ENCODE peak calls at places on chromosome X, in eight cellular contexts. One of them, this sample, is unnamed.

GRCh38 chrX:108312011-108312410 is 126.2 kb downstream of the COL4A6 start:
- DNase-seq in HCT116: no peak
- DNase-seq in K562: no peak
- DNase-seq in H1: no peak
- DNase-seq in GM23338: no peak
- DNase-seq in fibroblast of lung: no peak
- DNase-seq in hepatocyte: no peak
- DNase-seq in A549: no peak
- DNase-seq in this sample: no peak

GRCh38 chrX:150363561-150364346 is 637 bp downstream of the MAMLD1 start:
- DNase-seq in hepatocyte: peak
- DNase-seq in H1: peak
- DNase-seq in A549: peak
- DNase-seq in GM23338: peak
- DNase-seq in HCT116: no peak
- DNase-seq in K562: no peak
- DNase-seq in fibroblast of lung: peak
- DNase-seq in this sample: peak

GRCh38 chrX:46704767-46705386 is 54.0 kb downstream of the SLC9A7 start:
- DNase-seq in HCT116: no peak
- DNase-seq in GM23338: no peak
- DNase-seq in A549: no peak
- DNase-seq in H1: no peak
- DNase-seq in hepatocyte: no peak
- DNase-seq in fibroblast of lung: no peak
- DNase-seq in K562: no peak
- DNase-seq in this sample: no peak

GRCh38 chrX:118392726-118393125 is 46.8 kb downstream of the WDR44 start:
- DNase-seq in H1: no peak
- DNase-seq in hepatocyte: no peak
- DNase-seq in A549: no peak
- DNase-seq in K562: no peak
- DNase-seq in fibroblast of lung: peak
- DNase-seq in HCT116: no peak
- DNase-seq in GM23338: no peak
- DNase-seq in this sample: no peak

GRCh38 chrX:54602563-54602962 is 72.5 kb downstream of the GNL3L start:
- DNase-seq in fibroblast of lung: no peak
- DNase-seq in GM23338: peak
- DNase-seq in hepatocyte: no peak
- DNase-seq in K562: no peak
- DNase-seq in H1: no peak
- DNase-seq in HCT116: no peak
- DNase-seq in A549: no peak
- DNase-seq in this sample: no peak

GRCh38 chrX:81174286-81174685 is 27.4 kb downstream of the HMGN5 start:
- DNase-seq in HCT116: no peak
- DNase-seq in H1: no peak
- DNase-seq in A549: no peak
- DNase-seq in hepatocyte: peak
- DNase-seq in K562: no peak
- DNase-seq in fibroblast of lung: peak
- DNase-seq in GM23338: peak
- DNase-seq in this sample: no peak

GRCh38 chrX:17654116-17654515 is 83.2 kb upstream of the SCML1 start:
- DNase-seq in hepatocyte: no peak
- DNase-seq in A549: no peak
- DNase-seq in GM23338: no peak
- DNase-seq in HCT116: no peak
- DNase-seq in K562: no peak
- DNase-seq in fibroblast of lung: no peak
- DNase-seq in H1: no peak
- DNase-seq in this sample: no peak

GRCh38 chrX:121802881-121803412 is 755.5 kb downstream of the GLUD2 start:
- DNase-seq in K562: no peak
- DNase-seq in hepatocyte: no peak
- DNase-seq in HCT116: no peak
- DNase-seq in H1: no peak
- DNase-seq in A549: no peak
- DNase-seq in GM23338: peak
- DNase-seq in fibroblast of lung: no peak
- DNase-seq in this sample: peak

GRCh38 chrX:13763489-13763888 is 28.9 kb downstream of the OFD1 start:
- DNase-seq in hepatocyte: no peak
- DNase-seq in GM23338: peak
- DNase-seq in A549: no peak
- DNase-seq in HCT116: no peak
- DNase-seq in fibroblast of lung: peak
- DNase-seq in H1: no peak
- DNase-seq in K562: no peak
- DNase-seq in this sample: no peak

GRCh38 chrX:18889982-18890381 is 93.9 kb downstream of the PHKA2 start:
- DNase-seq in hepatocyte: no peak
- DNase-seq in HCT116: no peak
- DNase-seq in H1: no peak
- DNase-seq in K562: no peak
- DNase-seq in GM23338: no peak
- DNase-seq in A549: no peak
- DNase-seq in fibroblast of lung: no peak
- DNase-seq in this sample: peak

GRCh38 chrX:86047174-86047991 is at the start of gene CHM:
- DNase-seq in GM23338: peak
- DNase-seq in A549: peak
- DNase-seq in hepatocyte: peak
- DNase-seq in fibroblast of lung: peak
- DNase-seq in H1: peak
- DNase-seq in K562: peak
- DNase-seq in HCT116: peak
- DNase-seq in this sample: peak

GRCh38 chrX:84046403-84046984 is 141.5 kb downstream of the RPS6KA6 start:
- DNase-seq in A549: peak
- DNase-seq in hepatocyte: peak
- DNase-seq in H1: peak
- DNase-seq in K562: peak
- DNase-seq in fibroblast of lung: peak
- DNase-seq in GM23338: peak
- DNase-seq in HCT116: no peak
- DNase-seq in this sample: peak

GRCh38 chrX:110346681-110347080 is 12.0 kb upstream of the RTL9 start:
- DNase-seq in A549: no peak
- DNase-seq in hepatocyte: no peak
- DNase-seq in HCT116: no peak
- DNase-seq in fibroblast of lung: peak
- DNase-seq in H1: peak
- DNase-seq in K562: no peak
- DNase-seq in GM23338: peak
- DNase-seq in this sample: no peak

GRCh38 chrX:10173331-10173900 is 16.6 kb downstream of the CLCN4 start:
- DNase-seq in K562: peak
- DNase-seq in HCT116: no peak
- DNase-seq in GM23338: peak
- DNase-seq in fibroblast of lung: peak
- DNase-seq in hepatocyte: peak
- DNase-seq in H1: peak
- DNase-seq in A549: no peak
- DNase-seq in this sample: no peak

GRCh38 chrX:39839371-39839770 is 258.4 kb downstream of the BCOR start:
- DNase-seq in fibroblast of lung: no peak
- DNase-seq in HCT116: no peak
- DNase-seq in GM23338: no peak
- DNase-seq in hepatocyte: no peak
- DNase-seq in K562: peak
- DNase-seq in A549: no peak
- DNase-seq in H1: no peak
- DNase-seq in this sample: no peak

GRCh38 chrX:132025085-132025484 is 2.0 kb downstream of the STK26 start:
- DNase-seq in K562: no peak
- DNase-seq in hepatocyte: no peak
- DNase-seq in HCT116: no peak
- DNase-seq in GM23338: no peak
- DNase-seq in H1: no peak
- DNase-seq in A549: no peak
- DNase-seq in fibroblast of lung: no peak
- DNase-seq in this sample: peak

GRCh38 chrX:150874448-150874847 is 24.0 kb downstream of the CD99L2 start:
- DNase-seq in GM23338: no peak
- DNase-seq in hepatocyte: no peak
- DNase-seq in HCT116: no peak
- DNase-seq in H1: no peak
- DNase-seq in K562: no peak
- DNase-seq in A549: no peak
- DNase-seq in fibroblast of lung: no peak
- DNase-seq in this sample: no peak

GRCh38 chrX:73916931-73917657 is 354.1 kb downstream of the CHIC1 start:
- DNase-seq in GM23338: peak
- DNase-seq in K562: no peak
- DNase-seq in H1: no peak
- DNase-seq in A549: peak
- DNase-seq in fibroblast of lung: peak
- DNase-seq in hepatocyte: peak
- DNase-seq in HCT116: peak
- DNase-seq in this sample: no peak

GRCh38 chrX:153981771-153982533 is 9.4 kb downstream of the TMEM187 start:
- DNase-seq in HCT116: no peak
- DNase-seq in H1: no peak
- DNase-seq in hepatocyte: no peak
- DNase-seq in K562: no peak
- DNase-seq in A549: no peak
- DNase-seq in fibroblast of lung: no peak
- DNase-seq in GM23338: no peak
- DNase-seq in this sample: peak

GRCh38 chrX:107673933-107674479 is 45.7 kb downstream of the PRPS1 start:
- DNase-seq in HCT116: no peak
- DNase-seq in H1: no peak
- DNase-seq in GM23338: peak
- DNase-seq in K562: peak
- DNase-seq in fibroblast of lung: peak
- DNase-seq in A549: no peak
- DNase-seq in hepatocyte: peak
- DNase-seq in this sample: peak

GRCh38 chrX:23822397-23822796 is 39.4 kb downstream of the SAT1 start:
- DNase-seq in HCT116: no peak
- DNase-seq in hepatocyte: peak
- DNase-seq in K562: no peak
- DNase-seq in fibroblast of lung: peak
- DNase-seq in A549: no peak
- DNase-seq in H1: no peak
- DNase-seq in GM23338: no peak
- DNase-seq in this sample: no peak

DNA sequence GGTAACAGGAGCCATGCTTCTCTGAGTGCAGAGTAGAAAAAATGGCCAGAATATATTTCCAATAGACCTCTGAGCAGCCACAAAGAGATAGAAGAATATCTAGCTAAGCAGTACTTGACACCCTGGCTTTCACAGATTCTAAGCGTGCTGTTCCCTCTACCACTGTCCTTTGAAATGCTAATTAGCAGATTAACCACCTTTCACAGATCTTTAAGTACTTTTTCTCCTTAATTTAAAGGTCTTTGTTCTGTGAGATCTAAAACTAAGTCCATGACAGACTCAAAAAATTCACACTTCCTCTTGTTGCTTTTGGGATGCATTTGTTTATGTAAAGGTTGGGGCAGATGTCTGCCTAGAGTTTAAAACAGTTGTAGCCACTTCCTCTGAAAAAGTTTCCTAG is 28.3 kb upstream of the MAGEC2 start:
- DNase-seq in fibroblast of lung: no peak
- DNase-seq in hepatocyte: no peak
- DNase-seq in H1: no peak
- DNase-seq in K562: no peak
- DNase-seq in HCT116: no peak
- DNase-seq in A549: no peak
- DNase-seq in GM23338: peak
- DNase-seq in this sample: no peak
- H3K4me2 ChIP-seq in fibroblast of lung: no peak
- H3K4me2 ChIP-seq in hepatocyte: no peak
- H3K4me2 ChIP-seq in H1: no peak
- H3K4me2 ChIP-seq in K562: no peak
- H3K4me2 ChIP-seq in HCT116: no peak
- H3K4me2 ChIP-seq in A549: no peak
- H3K4me2 ChIP-seq in GM23338: peak
- H3K4me2 ChIP-seq in this sample: no peak

GRCh38 chrX:71563921-71564320 is 14.3 kb upstream of the GCNA start:
- DNase-seq in GM23338: no peak
- DNase-seq in H1: no peak
- DNase-seq in K562: no peak
- DNase-seq in fibroblast of lung: no peak
- DNase-seq in HCT116: no peak
- DNase-seq in A549: no peak
- DNase-seq in hepatocyte: no peak
- DNase-seq in this sample: no peak
- TF ChIP-seq CTCF in GM23338: peak
- TF ChIP-seq CTCF in H1: no peak
- TF ChIP-seq CTCF in K562: no peak
- TF ChIP-seq CTCF in fibroblast of lung: no peak
- TF ChIP-seq CTCF in HCT116: no peak
- TF ChIP-seq CTCF in A549: no peak
- TF ChIP-seq CTCF in hepatocyte: no peak
- TF ChIP-seq CTCF in this sample: no peak

GRCh38 chrX:130700629-130701028 is 202.4 kb downstream of the ENOX2 start:
- DNase-seq in HCT116: no peak
- DNase-seq in fibroblast of lung: no peak
- DNase-seq in A549: no peak
- DNase-seq in H1: no peak
- DNase-seq in K562: no peak
- DNase-seq in hepatocyte: no peak
- DNase-seq in GM23338: no peak
- DNase-seq in this sample: no peak

GRCh38 chrX:130699618-130700017 is 203.4 kb downstream of the ENOX2 start:
- DNase-seq in H1: no peak
- DNase-seq in hepatocyte: no peak
- DNase-seq in K562: no peak
- DNase-seq in HCT116: no peak
- DNase-seq in A549: no peak
- DNase-seq in GM23338: no peak
- DNase-seq in fibroblast of lung: no peak
- DNase-seq in this sample: no peak

GRCh38 chrX:130705591-130705990 is 197.4 kb downstream of the ENOX2 start:
- DNase-seq in A549: no peak
- DNase-seq in HCT116: no peak
- DNase-seq in GM23338: no peak
- DNase-seq in H1: no peak
- DNase-seq in hepatocyte: no peak
- DNase-seq in K562: peak
- DNase-seq in fibroblast of lung: no peak
- DNase-seq in this sample: no peak

GRCh38 chrX:130702867-130703707 is 199.9 kb downstream of the ENOX2 start:
- DNase-seq in H1: no peak
- DNase-seq in fibroblast of lung: peak
- DNase-seq in K562: no peak
- DNase-seq in GM23338: no peak
- DNase-seq in HCT116: no peak
- DNase-seq in hepatocyte: no peak
- DNase-seq in A549: no peak
- DNase-seq in this sample: no peak

GRCh38 chrX:130704053-130705038 is 198.7 kb downstream of the ENOX2 start:
- DNase-seq in GM23338: no peak
- DNase-seq in K562: no peak
- DNase-seq in HCT116: no peak
- DNase-seq in fibroblast of lung: peak
- DNase-seq in A549: no peak
- DNase-seq in H1: no peak
- DNase-seq in hepatocyte: peak
- DNase-seq in this sample: no peak
- H3K4me2 ChIP-seq in GM23338: no peak
- H3K4me2 ChIP-seq in K562: peak
- H3K4me2 ChIP-seq in HCT116: no peak
- H3K4me2 ChIP-seq in fibroblast of lung: peak
- H3K4me2 ChIP-seq in A549: peak
- H3K4me2 ChIP-seq in H1: no peak
- H3K4me2 ChIP-seq in hepatocyte: no peak
- H3K4me2 ChIP-seq in this sample: no peak

GRCh38 chrX:104565791-104566687 is at the start of gene IL1RAPL2:
- DNase-seq in HCT116: no peak
- DNase-seq in K562: peak
- DNase-seq in hepatocyte: peak
- DNase-seq in H1: peak
- DNase-seq in GM23338: peak
- DNase-seq in A549: peak
- DNase-seq in fibroblast of lung: peak
- DNase-seq in this sample: no peak
- TF ChIP-seq CTCF in HCT116: no peak
- TF ChIP-seq CTCF in K562: peak
- TF ChIP-seq CTCF in hepatocyte: peak
- TF ChIP-seq CTCF in H1: peak
- TF ChIP-seq CTCF in GM23338: peak
- TF ChIP-seq CTCF in A549: peak
- TF ChIP-seq CTCF in fibroblast of lung: peak
- TF ChIP-seq CTCF in this sample: no peak

This sample was measured in DND-41.